ENCODE peak calls at places on chromosome 9, in eight cellular contexts. A is H9; R is RWPE1; V is CD8-positive, alpha-beta T cell; M is A549; Z is prostate gland; N is GM12865; X is progenitor cell of endocrine pancreas. Q is an unnamed sample.

GRCh38 chr9:79377315-79377855 is 194.4 kb upstream of the TLE4 start:
- DNase-seq in A (no peak), R (no peak), V (no peak), M (no peak), Z (no peak), N (no peak), X (no peak), Q (no peak)

GRCh38 chr9:133572821-133573361 is 36.3 kb downstream of the FAM163B start:
- DNase-seq in A (no peak), R (no peak), V (no peak), M (no peak), Z (peak; percentile 77), N (no peak), X (no peak), Q (no peak)

GRCh38 chr9:27393054-27393846 is 96.3 kb upstream of the EQTN start:
- DNase-seq in A (no peak), R (no peak), V (no peak), M (no peak), Z (no peak), N (no peak), X (no peak), Q (no peak)

GRCh38 chr9:419571-420156 is 205.0 kb downstream of the DOCK8 start:
- DNase-seq in A (no peak), R (peak; percentile 20), V (no peak), M (no peak), Z (no peak), N (no peak), X (no peak), Q (no peak)

GRCh38 chr9:16179566-16179965 is 626.7 kb downstream of the CCDC171 start:
- DNase-seq in A (no peak), R (no peak), V (peak; percentile 59), M (no peak), Z (no peak), N (peak; percentile 89), X (no peak), Q (peak; percentile 30)

GRCh38 chr9:136944094-136944518 is 432 bp downstream of the FBXW5 start:
- DNase-seq in A (no peak), R (peak; percentile 61), V (no peak), M (peak; percentile 39), Z (no peak), N (no peak), X (peak; percentile 39), Q (peak; percentile 85)

GRCh38 chr9:96061293-96061987 is 185.9 kb downstream of the ERCC6L2 start:
- DNase-seq in A (peak; percentile 55), R (peak; percentile 64), V (peak; percentile 60), M (peak; percentile 25), Z (peak; percentile 38), N (peak; percentile 27), X (no peak), Q (peak; percentile 45)

GRCh38 chr9:112002131-112002846 is 105.7 kb downstream of the UGCG start:
- DNase-seq in A (no peak), R (no peak), V (peak; percentile 27), M (no peak), Z (no peak), N (no peak), X (no peak), Q (no peak)

GRCh38 chr9:121725008-121725795 is 73.8 kb downstream of the DAB2IP start:
- DNase-seq in A (no peak), R (peak; percentile 87), V (no peak), M (no peak), Z (peak; percentile 93), N (no peak), X (no peak), Q (no peak)

GRCh38 chr9:97632406-97632991 is 669 bp downstream of the TSTD2 start:
- DNase-seq in A (peak; percentile 67), R (no peak), V (peak; percentile 21), M (no peak), Z (peak; percentile 42), N (no peak), X (peak; percentile 14), Q (no peak)

GRCh38 chr9:16046713-16047112 is 493.9 kb downstream of the CCDC171 start:
- DNase-seq in A (no peak), R (no peak), V (no peak), M (no peak), Z (no peak), N (peak; percentile 12), X (no peak), Q (no peak)

GRCh38 chr9:111287127-111287526 is 42.9 kb downstream of the OR2K2 start:
- DNase-seq in A (no peak), R (peak; percentile 44), V (no peak), M (no peak), Z (no peak), N (no peak), X (no peak), Q (no peak)

GRCh38 chr9:113654605-113655193 is 191.2 kb downstream of the RGS3 start:
- DNase-seq in A (no peak), R (no peak), V (no peak), M (no peak), Z (no peak), N (no peak), X (no peak), Q (no peak)

GRCh38 chr9:93223241-93224180 is 39.6 kb downstream of the WNK2 start:
- DNase-seq in A (no peak), R (peak; percentile 99), V (no peak), M (peak; percentile 65), Z (peak; percentile 74), N (no peak), X (no peak), Q (no peak)

GRCh38 chr9:133683494-133684460 is 47.6 kb downstream of the DBH start:
- DNase-seq in A (no peak), R (no peak), V (peak; percentile 93), M (no peak), Z (no peak), N (peak; percentile 15), X (no peak), Q (no peak)

GRCh38 chr9:93574900-93575705 is 1.3 kb upstream of the PHF2 start:
- DNase-seq in A (no peak), R (no peak), V (no peak), M (no peak), Z (no peak), N (no peak), X (no peak), Q (no peak)

GRCh38 chr9:134359493-134360179 is 33.4 kb downstream of the RXRA start:
- DNase-seq in A (no peak), R (no peak), V (no peak), M (no peak), Z (no peak), N (no peak), X (no peak), Q (no peak)

GRCh38 chr9:35726876-35727438 is 5.0 kb downstream of the TLN1 start:
- DNase-seq in A (peak; percentile 53), R (no peak), V (peak; percentile 76), M (no peak), Z (no peak), N (peak; percentile 78), X (no peak), Q (no peak)
- TF ChIP-seq CTCF in A (no peak), R (no peak), V (peak; percentile 17), M (no peak), Z (no peak), N (peak; percentile 29), X (no peak), Q (peak; percentile 39)

DNA sequence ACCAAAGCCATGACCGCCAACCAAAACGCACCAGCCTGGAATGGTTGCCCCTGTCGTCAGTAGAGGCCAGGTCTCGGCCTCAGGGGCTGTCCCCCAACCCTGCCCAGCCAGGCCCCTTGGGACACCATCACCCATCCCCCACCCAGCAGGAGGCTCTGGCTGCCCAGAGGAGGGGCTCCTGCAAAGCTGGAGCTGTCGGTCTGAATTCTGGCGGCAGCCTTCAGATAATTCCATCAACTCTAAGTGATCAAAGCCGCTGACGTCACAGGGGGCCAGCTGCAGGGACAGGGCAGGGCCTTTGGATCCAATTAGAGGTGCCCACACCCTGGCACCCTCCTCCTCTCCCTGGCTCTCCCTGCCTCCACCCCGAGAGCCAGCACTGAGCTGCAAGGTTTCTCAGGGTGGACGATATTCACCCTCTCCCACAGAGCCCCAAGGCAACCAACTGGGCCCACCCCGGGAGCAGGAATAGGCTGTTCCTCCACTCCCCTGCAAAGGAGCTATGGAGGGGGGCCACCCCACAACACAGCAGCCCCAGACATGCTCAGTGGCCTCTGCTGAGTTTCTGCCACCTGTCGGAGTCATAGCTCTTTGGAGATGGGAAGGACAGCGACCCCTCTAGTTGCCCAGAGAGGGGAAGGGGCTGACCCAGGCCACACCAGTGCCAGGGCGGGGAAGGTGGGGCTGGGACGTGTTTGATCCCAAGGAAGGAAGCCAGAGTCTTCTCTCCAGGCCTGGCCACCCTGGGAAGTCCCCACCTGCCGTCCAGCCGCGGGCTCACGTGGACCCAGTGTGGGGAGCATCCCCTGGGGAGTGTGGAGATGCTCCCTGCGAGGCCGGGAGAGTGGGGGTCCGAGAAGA is 78.4 kb downstream of the NTNG2 start:
- DNase-seq in A (peak; percentile 62), R (no peak), V (no peak), M (no peak), Z (no peak), N (no peak), X (no peak), Q (no peak)
- TF ChIP-seq CTCF in A (no peak), R (no peak), V (no peak), M (no peak), Z (no peak), N (no peak), X (no peak), Q (no peak)

GRCh38 chr9:73077625-73078030 is 74.0 kb upstream of the ANXA1 start:
- DNase-seq in A (no peak), R (no peak), V (no peak), M (no peak), Z (no peak), N (no peak), X (no peak), Q (no peak)

GRCh38 chr9:73080110-73080683 is 71.5 kb upstream of the ANXA1 start:
- DNase-seq in A (peak; percentile 45), R (no peak), V (no peak), M (no peak), Z (no peak), N (no peak), X (no peak), Q (no peak)

GRCh38 chr9:73083519-73083918 is 68.1 kb upstream of the ANXA1 start:
- DNase-seq in A (no peak), R (no peak), V (no peak), M (no peak), Z (no peak), N (no peak), X (no peak), Q (no peak)

GRCh38 chr9:73081979-73082657 is 69.5 kb upstream of the ANXA1 start:
- DNase-seq in A (no peak), R (peak; percentile 57), V (no peak), M (peak; percentile 49), Z (no peak), N (peak; percentile 35), X (no peak), Q (peak; percentile 36)

GRCh38 chr9:73079326-73079725 is 72.3 kb upstream of the ANXA1 start:
- DNase-seq in A (no peak), R (peak; percentile 21), V (no peak), M (no peak), Z (no peak), N (no peak), X (no peak), Q (no peak)
- TF ChIP-seq CTCF in A (peak; percentile 50), R (peak; percentile 25), V (no peak), M (peak; percentile 50), Z (no peak), N (no peak), X (peak; percentile 36), Q (no peak)

DNA sequence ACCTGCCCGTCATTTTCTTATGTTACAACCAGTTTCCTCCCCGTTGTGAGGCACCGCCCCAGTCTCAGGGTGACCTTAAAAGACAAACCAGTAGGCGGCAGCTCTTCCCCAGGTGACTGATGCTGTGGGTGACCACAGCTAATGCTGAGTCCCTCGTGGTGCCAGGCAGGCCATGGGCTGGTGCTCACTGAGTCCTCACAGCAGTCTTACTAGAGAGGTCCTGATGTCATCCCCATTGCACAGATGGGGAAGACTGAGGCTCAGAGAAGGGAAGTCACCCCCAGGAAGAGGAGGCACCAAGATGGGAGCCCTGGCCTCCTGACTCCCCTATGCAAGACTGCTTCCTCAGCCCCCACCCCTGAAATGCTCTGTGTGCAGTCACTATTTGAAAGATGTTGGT is 978 bp downstream of the CFAP157 start:
- DNase-seq in A (no peak), R (no peak), V (peak; percentile 59), M (no peak), Z (no peak), N (peak; percentile 40), X (no peak), Q (peak; percentile 58)
- TF ChIP-seq CTCF in A (peak; percentile 43), R (no peak), V (peak; percentile 19), M (no peak), Z (no peak), N (peak; percentile 20), X (no peak), Q (no peak)

Q was measured in GM10248.